ENCODE peak calls at places on chromosomes 11 and 22, in seven cellular contexts. K, M, R, N, J, C and I are unnamed samples.

GRCh38 chr11:120011836-120012235 is 126.1 kb downstream of the TRIM29 start:
- DNase-seq in K (no peak), M (no peak), R (no peak), N (no peak), J (no peak), C (no peak), I (no peak)

GRCh38 chr11:36763187-36763586 is 165.2 kb upstream of the RAG2 start:
- DNase-seq in K (no peak), M (no peak), R (no peak), N (no peak), J (no peak), C (no peak), I (no peak)

GRCh38 chr22:44871782-44872181 is 119.4 kb downstream of the ARHGAP8 start:
- DNase-seq in K (no peak), M (no peak), R (no peak), N (no peak), J (peak; percentile 2), C (no peak), I (no peak)

GRCh38 chr11:79676396-79676795 is 235.6 kb upstream of the TENM4 start:
- DNase-seq in K (no peak), M (no peak), R (no peak), N (no peak), J (no peak), C (no peak), I (no peak)

GRCh38 chr11:71504526-71504925 is 22.5 kb upstream of the KRTAP5-7 start:
- DNase-seq in K (no peak), M (no peak), R (no peak), N (no peak), J (no peak), C (peak; percentile 82), I (no peak)

GRCh38 chr11:2466869-2467694 is 22.3 kb downstream of the KCNQ1 start:
- DNase-seq in K (no peak), M (no peak), R (no peak), N (no peak), J (no peak), C (no peak), I (no peak)

GRCh38 chr11:2940930-2941821 is 12.0 kb upstream of the PHLDA2 start:
- DNase-seq in K (no peak), M (no peak), R (no peak), N (no peak), J (peak; percentile 85), C (no peak), I (peak; percentile 40)

GRCh38 chr11:44885065-44885777 is 65.5 kb downstream of the TP53I11 start:
- DNase-seq in K (no peak), M (no peak), R (no peak), N (no peak), J (no peak), C (no peak), I (no peak)

GRCh38 chr11:117495357-117495756 is 167.7 kb downstream of the CEP164 start:
- DNase-seq in K (no peak), M (no peak), R (no peak), N (no peak), J (no peak), C (no peak), I (no peak)

GRCh38 chr11:118340437-118340836 is 2.1 kb downstream of the CD3D start:
- DNase-seq in K (no peak), M (no peak), R (no peak), N (no peak), J (no peak), C (no peak), I (no peak)

GRCh38 chr11:104033561-104033960 is 2.9 kb upstream of the DDI1 start:
- DNase-seq in K (no peak), M (no peak), R (no peak), N (peak; percentile 52), J (no peak), C (no peak), I (no peak)

GRCh38 chr22:28771195-28771791 is 1.2 kb upstream of the CCDC117 start:
- DNase-seq in K (no peak), M (no peak), R (no peak), N (no peak), J (no peak), C (no peak), I (no peak)

GRCh38 chr11:44565746-44566558 is 489 bp downstream of the CD82 start:
- DNase-seq in K (no peak), M (no peak), R (no peak), N (no peak), J (no peak), C (peak; percentile 21), I (no peak)

GRCh38 chr11:25449100-25449499 is 882.8 kb upstream of the ANO3 start:
- DNase-seq in K (no peak), M (no peak), R (no peak), N (no peak), J (no peak), C (no peak), I (no peak)

GRCh38 chr11:115548878-115549528 is 44.8 kb upstream of the CADM1 start:
- DNase-seq in K (no peak), M (no peak), R (no peak), N (no peak), J (no peak), C (peak; percentile 39), I (no peak)

GRCh38 chr11:63613517-63614135 is 607 bp downstream of the PLAAT3 start:
- DNase-seq in K (no peak), M (peak; percentile 18), R (no peak), N (peak; percentile 33), J (peak; percentile 85), C (no peak), I (peak; percentile 32)

GRCh38 chr11:22555901-22556300 is 69.7 kb downstream of the FANCF start:
- DNase-seq in K (no peak), M (no peak), R (peak; percentile 16), N (no peak), J (no peak), C (no peak), I (peak; percentile 11)